ENCODE peak calls at places on chromosomes 13 and 19, in five cellular contexts. One of them, this sample, is unnamed.

GRCh38 chr19:28235606-28236125 is 977.3 kb downstream of the UQCRFS1 start:
- DNase-seq in BJ: no peak
- DNase-seq in AG10803: no peak
- DNase-seq in left lung: no peak
- DNase-seq in pancreas: no peak
- DNase-seq in this sample: no peak

GRCh38 chr13:59038824-59039223 is 1124.9 kb downstream of the DIAPH3 start:
- DNase-seq in BJ: no peak
- DNase-seq in AG10803: no peak
- DNase-seq in left lung: no peak
- DNase-seq in pancreas: no peak
- DNase-seq in this sample: no peak

GRCh38 chr13:97307882-97308624 is 85.9 kb downstream of the MBNL2 start:
- DNase-seq in BJ: no peak
- DNase-seq in AG10803: peak
- DNase-seq in left lung: no peak
- DNase-seq in pancreas: peak
- DNase-seq in this sample: peak

GRCh38 chr19:10191347-10191746 is 3.4 kb downstream of the DNMT1 start:
- DNase-seq in BJ: peak
- DNase-seq in AG10803: peak
- DNase-seq in left lung: no peak
- DNase-seq in pancreas: no peak
- DNase-seq in this sample: peak

GRCh38 chr19:45172173-45172572 is 5.9 kb downstream of the TRAPPC6A start:
- DNase-seq in BJ: no peak
- DNase-seq in AG10803: no peak
- DNase-seq in left lung: no peak
- DNase-seq in pancreas: no peak
- DNase-seq in this sample: no peak

GRCh38 chr19:29784598-29785223 is 27.1 kb upstream of the CCNE1 start:
- DNase-seq in BJ: no peak
- DNase-seq in AG10803: no peak
- DNase-seq in left lung: no peak
- DNase-seq in pancreas: no peak
- DNase-seq in this sample: no peak

GRCh38 chr19:48573163-48573505 is 21.2 kb downstream of the SULT2B1 start:
- DNase-seq in BJ: no peak
- DNase-seq in AG10803: no peak
- DNase-seq in left lung: no peak
- DNase-seq in pancreas: no peak
- DNase-seq in this sample: no peak

GRCh38 chr13:100130930-100131511 is 42.1 kb downstream of the PCCA start:
- DNase-seq in BJ: no peak
- DNase-seq in AG10803: peak
- DNase-seq in left lung: no peak
- DNase-seq in pancreas: no peak
- DNase-seq in this sample: peak

GRCh38 chr19:49539192-49539952 is 11.6 kb downstream of the RCN3 start:
- DNase-seq in BJ: no peak
- DNase-seq in AG10803: no peak
- DNase-seq in left lung: no peak
- DNase-seq in pancreas: no peak
- DNase-seq in this sample: no peak

GRCh38 chr19:426725-427445 is 17.9 kb upstream of the C2CD4C start:
- DNase-seq in BJ: no peak
- DNase-seq in AG10803: no peak
- DNase-seq in left lung: no peak
- DNase-seq in pancreas: no peak
- DNase-seq in this sample: no peak

GRCh38 chr19:16404396-16404795 is 67.4 kb downstream of the EPS15L1 start:
- DNase-seq in BJ: no peak
- DNase-seq in AG10803: no peak
- DNase-seq in left lung: no peak
- DNase-seq in pancreas: no peak
- DNase-seq in this sample: no peak

GRCh38 chr13:114005206-114005720 is 31.4 kb upstream of the C13orf46 start:
- DNase-seq in BJ: no peak
- DNase-seq in AG10803: no peak
- DNase-seq in left lung: no peak
- DNase-seq in pancreas: no peak
- DNase-seq in this sample: no peak

GRCh38 chr19:30227661-30228112 is 144.5 kb upstream of the ZNF536 start:
- DNase-seq in BJ: no peak
- DNase-seq in AG10803: peak
- DNase-seq in left lung: peak
- DNase-seq in pancreas: peak
- DNase-seq in this sample: peak

GRCh38 chr13:43389573-43389972 is 366.2 kb downstream of the DNAJC15 start:
- DNase-seq in BJ: no peak
- DNase-seq in AG10803: peak
- DNase-seq in left lung: no peak
- DNase-seq in pancreas: no peak
- DNase-seq in this sample: peak

GRCh38 chr19:45507864-45508680 is 793 bp downstream of the VASP start:
- DNase-seq in BJ: no peak
- DNase-seq in AG10803: no peak
- DNase-seq in left lung: no peak
- DNase-seq in pancreas: peak
- DNase-seq in this sample: no peak

GRCh38 chr19:14654786-14655185 is 19.9 kb downstream of the ADGRE3 start:
- DNase-seq in BJ: no peak
- DNase-seq in AG10803: no peak
- DNase-seq in left lung: no peak
- DNase-seq in pancreas: no peak
- DNase-seq in this sample: no peak

GRCh38 chr19:48480151-48480475 is 10.9 kb downstream of the CYTH2 start:
- DNase-seq in BJ: no peak
- DNase-seq in AG10803: peak
- DNase-seq in left lung: no peak
- DNase-seq in pancreas: peak
- DNase-seq in this sample: peak

GRCh38 chr13:39565036-39565949 is 37.7 kb downstream of the LHFPL6 start:
- DNase-seq in BJ: peak
- DNase-seq in AG10803: peak
- DNase-seq in left lung: no peak
- DNase-seq in pancreas: no peak
- DNase-seq in this sample: peak

GRCh38 chr19:47210689-47211316 is 20.2 kb downstream of the BBC3 start:
- DNase-seq in BJ: peak
- DNase-seq in AG10803: peak
- DNase-seq in left lung: peak
- DNase-seq in pancreas: peak
- DNase-seq in this sample: peak

GRCh38 chr13:30737511-30738342 is 2.4 kb downstream of the ALOX5AP start:
- DNase-seq in BJ: no peak
- DNase-seq in AG10803: no peak
- DNase-seq in left lung: peak
- DNase-seq in pancreas: no peak
- DNase-seq in this sample: no peak

GRCh38 chr13:49022472-49023144 is 46.9 kb downstream of the FNDC3A start:
- DNase-seq in BJ: peak
- DNase-seq in AG10803: peak
- DNase-seq in left lung: no peak
- DNase-seq in pancreas: no peak
- DNase-seq in this sample: peak
- H3K4me3 ChIP-seq in BJ: no peak
- H3K4me3 ChIP-seq in AG10803: no peak
- H3K4me3 ChIP-seq in left lung: no peak
- H3K4me3 ChIP-seq in pancreas: no peak
- H3K4me3 ChIP-seq in this sample: no peak

DNA sequence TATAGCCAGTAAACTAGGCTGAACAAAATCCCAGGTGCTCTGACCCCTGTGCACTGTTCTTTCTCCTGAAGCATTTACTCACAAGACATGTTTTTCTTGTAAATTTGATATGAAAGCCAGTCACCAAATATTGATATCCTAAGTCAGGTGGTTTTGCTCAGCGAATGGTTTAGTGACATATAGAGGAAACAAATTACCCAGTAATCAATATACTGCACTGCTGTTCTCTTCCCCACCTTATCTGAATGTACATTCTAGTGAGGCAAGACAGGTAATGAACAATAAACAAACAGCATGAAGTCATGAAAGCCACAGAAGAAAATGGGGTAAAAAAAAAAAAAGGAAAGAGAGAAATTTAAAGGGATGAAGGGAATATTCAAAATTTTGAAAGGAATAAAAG is 1567.0 kb upstream of the SPRY2 start:
- DNase-seq in BJ: no peak
- DNase-seq in AG10803: no peak
- DNase-seq in left lung: no peak
- DNase-seq in pancreas: no peak
- DNase-seq in this sample: no peak
- H3K4me3 ChIP-seq in BJ: no peak
- H3K4me3 ChIP-seq in AG10803: no peak
- H3K4me3 ChIP-seq in left lung: no peak
- H3K4me3 ChIP-seq in pancreas: no peak
- H3K4me3 ChIP-seq in this sample: no peak

DNA sequence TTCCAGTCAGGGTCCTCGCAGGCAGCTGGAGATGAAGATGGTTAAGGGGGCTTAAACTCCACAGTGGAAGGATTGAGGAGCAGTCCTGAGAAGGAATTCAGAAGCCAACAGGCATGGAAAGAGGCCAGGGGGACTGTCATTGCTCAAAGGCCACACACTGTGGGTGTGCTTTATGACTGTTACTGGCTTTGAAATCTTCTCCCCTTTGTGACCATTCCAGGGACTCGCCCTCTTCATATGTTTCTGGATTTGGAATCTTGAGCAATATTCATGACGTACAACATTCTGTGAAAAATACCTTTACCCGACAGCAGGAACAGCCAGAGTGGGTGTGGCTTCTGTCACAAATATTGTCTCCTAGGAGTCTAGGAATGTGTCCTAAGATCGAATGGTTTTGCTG is 16.6 kb downstream of the CEACAM7 start:
- DNase-seq in BJ: no peak
- DNase-seq in AG10803: no peak
- DNase-seq in left lung: no peak
- DNase-seq in pancreas: no peak
- DNase-seq in this sample: no peak
- H3K4me3 ChIP-seq in BJ: no peak
- H3K4me3 ChIP-seq in AG10803: no peak
- H3K4me3 ChIP-seq in left lung: no peak
- H3K4me3 ChIP-seq in pancreas: no peak
- H3K4me3 ChIP-seq in this sample: no peak

GRCh38 chr19:4580961-4581380 is 21.5 kb upstream of the SEMA6B start:
- DNase-seq in BJ: no peak
- DNase-seq in AG10803: no peak
- DNase-seq in left lung: no peak
- DNase-seq in pancreas: no peak
- DNase-seq in this sample: no peak

GRCh38 chr19:4580021-4580901 is 20.8 kb upstream of the SEMA6B start:
- DNase-seq in BJ: no peak
- DNase-seq in AG10803: no peak
- DNase-seq in left lung: no peak
- DNase-seq in pancreas: no peak
- DNase-seq in this sample: no peak

GRCh38 chr19:4582112-4582553 is 22.6 kb upstream of the SEMA6B start:
- DNase-seq in BJ: no peak
- DNase-seq in AG10803: no peak
- DNase-seq in left lung: no peak
- DNase-seq in pancreas: no peak
- DNase-seq in this sample: no peak

GRCh38 chr19:4582980-4583842 is 23.7 kb upstream of the SEMA6B start:
- DNase-seq in BJ: no peak
- DNase-seq in AG10803: no peak
- DNase-seq in left lung: no peak
- DNase-seq in pancreas: no peak
- DNase-seq in this sample: no peak

GRCh38 chr19:4581381-4582111 is 22.1 kb upstream of the SEMA6B start:
- DNase-seq in BJ: no peak
- DNase-seq in AG10803: no peak
- DNase-seq in left lung: no peak
- DNase-seq in pancreas: no peak
- DNase-seq in this sample: no peak
- H3K4me3 ChIP-seq in BJ: peak
- H3K4me3 ChIP-seq in AG10803: no peak
- H3K4me3 ChIP-seq in left lung: no peak
- H3K4me3 ChIP-seq in pancreas: no peak
- H3K4me3 ChIP-seq in this sample: no peak

GRCh38 chr19:1855040-1855827 is 7.0 kb upstream of the REXO1 start:
- DNase-seq in BJ: peak
- DNase-seq in AG10803: peak
- DNase-seq in left lung: peak
- DNase-seq in pancreas: peak
- DNase-seq in this sample: peak
- H3K4me3 ChIP-seq in BJ: peak
- H3K4me3 ChIP-seq in AG10803: peak
- H3K4me3 ChIP-seq in left lung: no peak
- H3K4me3 ChIP-seq in pancreas: no peak
- H3K4me3 ChIP-seq in this sample: no peak

GRCh38 chr13:21031594-21031993 is 29.8 kb downstream of the LATS2 start:
- DNase-seq in BJ: no peak
- DNase-seq in AG10803: no peak
- DNase-seq in left lung: no peak
- DNase-seq in pancreas: no peak
- DNase-seq in this sample: no peak

GRCh38 chr13:21032656-21033055 is 28.7 kb downstream of the LATS2 start:
- DNase-seq in BJ: no peak
- DNase-seq in AG10803: no peak
- DNase-seq in left lung: no peak
- DNase-seq in pancreas: no peak
- DNase-seq in this sample: no peak

GRCh38 chr13:21033224-21033855 is 28.0 kb downstream of the LATS2 start:
- DNase-seq in BJ: peak
- DNase-seq in AG10803: peak
- DNase-seq in left lung: no peak
- DNase-seq in pancreas: no peak
- DNase-seq in this sample: peak

GRCh38 chr13:21034602-21035190 is 26.7 kb downstream of the LATS2 start:
- DNase-seq in BJ: no peak
- DNase-seq in AG10803: no peak
- DNase-seq in left lung: no peak
- DNase-seq in pancreas: no peak
- DNase-seq in this sample: peak

GRCh38 chr13:21033866-21034601 is 27.4 kb downstream of the LATS2 start:
- DNase-seq in BJ: no peak
- DNase-seq in AG10803: peak
- DNase-seq in left lung: no peak
- DNase-seq in pancreas: peak
- DNase-seq in this sample: peak
- H3K4me3 ChIP-seq in BJ: no peak
- H3K4me3 ChIP-seq in AG10803: no peak
- H3K4me3 ChIP-seq in left lung: no peak
- H3K4me3 ChIP-seq in pancreas: no peak
- H3K4me3 ChIP-seq in this sample: no peak